ENCODE peak calls at places on chromosomes 12 and 14, in five cellular contexts. One of them, this sample, is unnamed.

GRCh38 chr14:79177106-79177505 is 1006.9 kb downstream of the NRXN3 start:
- DNase-seq in CD4-positive, CD25-positive, alpha-beta regulatory T cell: no peak
- DNase-seq in brain microvascular endothelial cell: no peak
- DNase-seq in ACHN: no peak
- DNase-seq in AG20443: no peak
- DNase-seq in this sample: no peak

GRCh38 chr12:132163911-132164288 is 19.6 kb downstream of the NOC4L start:
- DNase-seq in CD4-positive, CD25-positive, alpha-beta regulatory T cell: no peak
- DNase-seq in brain microvascular endothelial cell: no peak
- DNase-seq in ACHN: peak
- DNase-seq in AG20443: no peak
- DNase-seq in this sample: peak

GRCh38 chr14:105397350-105397931 is 897 bp upstream of the TEX22 start:
- DNase-seq in CD4-positive, CD25-positive, alpha-beta regulatory T cell: no peak
- DNase-seq in brain microvascular endothelial cell: no peak
- DNase-seq in ACHN: no peak
- DNase-seq in AG20443: no peak
- DNase-seq in this sample: no peak

GRCh38 chr14:103141117-103141796 is 18.0 kb downstream of the TNFAIP2 start:
- DNase-seq in CD4-positive, CD25-positive, alpha-beta regulatory T cell: no peak
- DNase-seq in brain microvascular endothelial cell: no peak
- DNase-seq in ACHN: peak
- DNase-seq in AG20443: peak
- DNase-seq in this sample: no peak

GRCh38 chr14:106564058-106564643 is 1037.8 kb downstream of the TMEM121 start:
- DNase-seq in CD4-positive, CD25-positive, alpha-beta regulatory T cell: peak
- DNase-seq in brain microvascular endothelial cell: no peak
- DNase-seq in ACHN: peak
- DNase-seq in AG20443: no peak
- DNase-seq in this sample: peak

GRCh38 chr14:54567634-54568561 is 970 bp downstream of the SAMD4A start:
- DNase-seq in CD4-positive, CD25-positive, alpha-beta regulatory T cell: peak
- DNase-seq in brain microvascular endothelial cell: peak
- DNase-seq in ACHN: peak
- DNase-seq in AG20443: peak
- DNase-seq in this sample: peak

GRCh38 chr12:71469235-71469873 is 29.8 kb downstream of the LGR5 start:
- DNase-seq in CD4-positive, CD25-positive, alpha-beta regulatory T cell: no peak
- DNase-seq in brain microvascular endothelial cell: peak
- DNase-seq in ACHN: peak
- DNase-seq in AG20443: no peak
- DNase-seq in this sample: peak

GRCh38 chr12:42296503-42297109 is 29.3 kb downstream of the ZCRB1 start:
- DNase-seq in CD4-positive, CD25-positive, alpha-beta regulatory T cell: no peak
- DNase-seq in brain microvascular endothelial cell: no peak
- DNase-seq in ACHN: peak
- DNase-seq in AG20443: no peak
- DNase-seq in this sample: peak

GRCh38 chr12:109278912-109279311 is 30.2 kb downstream of the FOXN4 start:
- DNase-seq in CD4-positive, CD25-positive, alpha-beta regulatory T cell: no peak
- DNase-seq in brain microvascular endothelial cell: no peak
- DNase-seq in ACHN: no peak
- DNase-seq in AG20443: no peak
- DNase-seq in this sample: no peak

GRCh38 chr14:31090872-31091764 is 64.9 kb upstream of the STRN3 start:
- DNase-seq in CD4-positive, CD25-positive, alpha-beta regulatory T cell: no peak
- DNase-seq in brain microvascular endothelial cell: peak
- DNase-seq in ACHN: peak
- DNase-seq in AG20443: peak
- DNase-seq in this sample: no peak

GRCh38 chr12:11730299-11731041 is 81.0 kb downstream of the ETV6 start:
- DNase-seq in CD4-positive, CD25-positive, alpha-beta regulatory T cell: no peak
- DNase-seq in brain microvascular endothelial cell: no peak
- DNase-seq in ACHN: no peak
- DNase-seq in AG20443: no peak
- DNase-seq in this sample: no peak

GRCh38 chr14:50230601-50231474 is 540 bp downstream of the SOS2 start:
- DNase-seq in CD4-positive, CD25-positive, alpha-beta regulatory T cell: peak
- DNase-seq in brain microvascular endothelial cell: peak
- DNase-seq in ACHN: peak
- DNase-seq in AG20443: peak
- DNase-seq in this sample: peak

GRCh38 chr14:35416108-35416750 is 11.7 kb upstream of the NFKBIA start:
- DNase-seq in CD4-positive, CD25-positive, alpha-beta regulatory T cell: peak
- DNase-seq in brain microvascular endothelial cell: no peak
- DNase-seq in ACHN: no peak
- DNase-seq in AG20443: no peak
- DNase-seq in this sample: no peak

This sample was measured in SK-N-DZ.